ENCODE peak calls at places on chromosomes 2 and 18, in seven cellular contexts. One of them, this sample, is unnamed.

GRCh38 chr2:239312081-239312501 is 88.7 kb downstream of the HDAC4 start:
- DNase-seq in dorsolateral prefrontal cortex: peak
- DNase-seq in heart left ventricle: no peak
- DNase-seq in BE2C: no peak
- DNase-seq in GM12878: no peak
- DNase-seq in foreskin fibroblast: no peak
- DNase-seq in GM20000: no peak
- DNase-seq in this sample: no peak

GRCh38 chr18:267688-268552 is at the start of gene THOC1:
- DNase-seq in GM12878: peak
- DNase-seq in foreskin fibroblast: peak
- DNase-seq in dorsolateral prefrontal cortex: peak
- DNase-seq in heart left ventricle: peak
- DNase-seq in GM20000: peak
- DNase-seq in BE2C: peak
- DNase-seq in this sample: peak

GRCh38 chr18:3816601-3817363 is 366.8 kb downstream of the TGIF1 start:
- DNase-seq in dorsolateral prefrontal cortex: no peak
- DNase-seq in GM20000: no peak
- DNase-seq in GM12878: no peak
- DNase-seq in heart left ventricle: no peak
- DNase-seq in BE2C: no peak
- DNase-seq in foreskin fibroblast: peak
- DNase-seq in this sample: no peak

GRCh38 chr2:25276569-25277465 is 64.9 kb downstream of the DNMT3A start:
- DNase-seq in heart left ventricle: peak
- DNase-seq in GM20000: peak
- DNase-seq in BE2C: no peak
- DNase-seq in foreskin fibroblast: no peak
- DNase-seq in GM12878: no peak
- DNase-seq in dorsolateral prefrontal cortex: peak
- DNase-seq in this sample: peak

GRCh38 chr2:58240595-58240937 is 559 bp downstream of the FANCL start:
- DNase-seq in GM12878: no peak
- DNase-seq in GM20000: no peak
- DNase-seq in dorsolateral prefrontal cortex: no peak
- DNase-seq in BE2C: no peak
- DNase-seq in foreskin fibroblast: peak
- DNase-seq in heart left ventricle: no peak
- DNase-seq in this sample: no peak

GRCh38 chr2:201237486-201238241 is 22.7 kb upstream of the CASP8 start:
- DNase-seq in heart left ventricle: no peak
- DNase-seq in BE2C: no peak
- DNase-seq in GM20000: no peak
- DNase-seq in GM12878: no peak
- DNase-seq in dorsolateral prefrontal cortex: no peak
- DNase-seq in foreskin fibroblast: no peak
- DNase-seq in this sample: no peak

GRCh38 chr2:32095671-32096070 is 32.3 kb downstream of the SPAST start:
- DNase-seq in foreskin fibroblast: no peak
- DNase-seq in BE2C: no peak
- DNase-seq in GM20000: no peak
- DNase-seq in heart left ventricle: no peak
- DNase-seq in dorsolateral prefrontal cortex: no peak
- DNase-seq in GM12878: no peak
- DNase-seq in this sample: no peak

GRCh38 chr2:191376981-191377629 is 131.9 kb downstream of the MYO1B start:
- DNase-seq in heart left ventricle: peak
- DNase-seq in GM12878: peak
- DNase-seq in BE2C: peak
- DNase-seq in GM20000: no peak
- DNase-seq in dorsolateral prefrontal cortex: peak
- DNase-seq in foreskin fibroblast: peak
- DNase-seq in this sample: no peak

GRCh38 chr18:8389391-8390340 is 219.6 kb upstream of the RAB12 start:
- DNase-seq in GM20000: peak
- DNase-seq in BE2C: peak
- DNase-seq in dorsolateral prefrontal cortex: peak
- DNase-seq in foreskin fibroblast: peak
- DNase-seq in GM12878: no peak
- DNase-seq in heart left ventricle: peak
- DNase-seq in this sample: peak

GRCh38 chr18:25921677-25922421 is 168.6 kb downstream of the SS18 start:
- DNase-seq in GM20000: peak
- DNase-seq in dorsolateral prefrontal cortex: no peak
- DNase-seq in BE2C: peak
- DNase-seq in heart left ventricle: no peak
- DNase-seq in foreskin fibroblast: no peak
- DNase-seq in GM12878: peak
- DNase-seq in this sample: peak

GRCh38 chr2:159497256-159497655 is 119.1 kb downstream of the BAZ2B start:
- DNase-seq in BE2C: no peak
- DNase-seq in GM20000: no peak
- DNase-seq in GM12878: no peak
- DNase-seq in heart left ventricle: peak
- DNase-seq in dorsolateral prefrontal cortex: no peak
- DNase-seq in foreskin fibroblast: peak
- DNase-seq in this sample: no peak

GRCh38 chr18:51491678-51492372 is 294.3 kb upstream of the MEX3C start:
- DNase-seq in foreskin fibroblast: no peak
- DNase-seq in GM12878: no peak
- DNase-seq in dorsolateral prefrontal cortex: no peak
- DNase-seq in BE2C: no peak
- DNase-seq in heart left ventricle: peak
- DNase-seq in GM20000: no peak
- DNase-seq in this sample: no peak

GRCh38 chr2:208711598-208711997 is 305.0 kb downstream of the PTH2R start:
- DNase-seq in foreskin fibroblast: no peak
- DNase-seq in GM20000: no peak
- DNase-seq in heart left ventricle: no peak
- DNase-seq in dorsolateral prefrontal cortex: no peak
- DNase-seq in BE2C: no peak
- DNase-seq in GM12878: no peak
- DNase-seq in this sample: no peak

GRCh38 chr2:14975401-14975800 is 342.9 kb downstream of the LRATD1 start:
- DNase-seq in GM12878: no peak
- DNase-seq in foreskin fibroblast: no peak
- DNase-seq in BE2C: no peak
- DNase-seq in GM20000: no peak
- DNase-seq in dorsolateral prefrontal cortex: no peak
- DNase-seq in heart left ventricle: no peak
- DNase-seq in this sample: no peak

GRCh38 chr2:10668402-10669012 is 21.3 kb downstream of the NOL10 start:
- DNase-seq in dorsolateral prefrontal cortex: no peak
- DNase-seq in heart left ventricle: no peak
- DNase-seq in BE2C: peak
- DNase-seq in GM12878: peak
- DNase-seq in foreskin fibroblast: peak
- DNase-seq in GM20000: peak
- DNase-seq in this sample: peak

GRCh38 chr2:220334210-220334609 is 706.8 kb downstream of the SLC4A3 start:
- DNase-seq in GM12878: no peak
- DNase-seq in dorsolateral prefrontal cortex: no peak
- DNase-seq in GM20000: no peak
- DNase-seq in heart left ventricle: no peak
- DNase-seq in BE2C: no peak
- DNase-seq in foreskin fibroblast: peak
- DNase-seq in this sample: no peak

GRCh38 chr2:158845869-158846268 is 50.8 kb downstream of the DAPL1 start:
- DNase-seq in foreskin fibroblast: no peak
- DNase-seq in heart left ventricle: no peak
- DNase-seq in dorsolateral prefrontal cortex: no peak
- DNase-seq in BE2C: no peak
- DNase-seq in GM12878: no peak
- DNase-seq in GM20000: no peak
- DNase-seq in this sample: no peak

GRCh38 chr2:62527478-62528210 is 21.6 kb upstream of the TMEM17 start:
- DNase-seq in GM20000: no peak
- DNase-seq in foreskin fibroblast: no peak
- DNase-seq in heart left ventricle: no peak
- DNase-seq in dorsolateral prefrontal cortex: no peak
- DNase-seq in BE2C: no peak
- DNase-seq in GM12878: no peak
- DNase-seq in this sample: no peak

GRCh38 chr2:8608411-8608954 is 73.4 kb upstream of the ID2 start:
- DNase-seq in GM12878: peak
- DNase-seq in heart left ventricle: no peak
- DNase-seq in dorsolateral prefrontal cortex: peak
- DNase-seq in BE2C: no peak
- DNase-seq in GM20000: no peak
- DNase-seq in foreskin fibroblast: no peak
- DNase-seq in this sample: no peak

GRCh38 chr2:165239230-165239629 is at the start of gene SCN2A:
- DNase-seq in GM20000: peak
- DNase-seq in dorsolateral prefrontal cortex: no peak
- DNase-seq in foreskin fibroblast: peak
- DNase-seq in GM12878: no peak
- DNase-seq in heart left ventricle: no peak
- DNase-seq in BE2C: peak
- DNase-seq in this sample: peak

GRCh38 chr18:8965398-8965797 is 137.1 kb upstream of the NDUFV2 start:
- DNase-seq in foreskin fibroblast: no peak
- DNase-seq in GM12878: no peak
- DNase-seq in dorsolateral prefrontal cortex: no peak
- DNase-seq in GM20000: no peak
- DNase-seq in heart left ventricle: no peak
- DNase-seq in BE2C: no peak
- DNase-seq in this sample: no peak

GRCh38 chr2:168198476-168199192 is 48.8 kb downstream of the STK39 start:
- DNase-seq in foreskin fibroblast: peak
- DNase-seq in heart left ventricle: no peak
- DNase-seq in BE2C: no peak
- DNase-seq in GM20000: no peak
- DNase-seq in GM12878: no peak
- DNase-seq in dorsolateral prefrontal cortex: no peak
- DNase-seq in this sample: no peak

GRCh38 chr18:54004828-54005227 is 219.6 kb downstream of the MBD2 start:
- DNase-seq in dorsolateral prefrontal cortex: no peak
- DNase-seq in GM20000: no peak
- DNase-seq in BE2C: no peak
- DNase-seq in GM12878: no peak
- DNase-seq in foreskin fibroblast: no peak
- DNase-seq in heart left ventricle: no peak
- DNase-seq in this sample: no peak
- TF ChIP-seq CTCF in dorsolateral prefrontal cortex: no peak
- TF ChIP-seq CTCF in GM20000: no peak
- TF ChIP-seq CTCF in BE2C: no peak
- TF ChIP-seq CTCF in GM12878: no peak
- TF ChIP-seq CTCF in foreskin fibroblast: no peak
- TF ChIP-seq CTCF in heart left ventricle: no peak
- TF ChIP-seq CTCF in this sample: no peak

DNA sequence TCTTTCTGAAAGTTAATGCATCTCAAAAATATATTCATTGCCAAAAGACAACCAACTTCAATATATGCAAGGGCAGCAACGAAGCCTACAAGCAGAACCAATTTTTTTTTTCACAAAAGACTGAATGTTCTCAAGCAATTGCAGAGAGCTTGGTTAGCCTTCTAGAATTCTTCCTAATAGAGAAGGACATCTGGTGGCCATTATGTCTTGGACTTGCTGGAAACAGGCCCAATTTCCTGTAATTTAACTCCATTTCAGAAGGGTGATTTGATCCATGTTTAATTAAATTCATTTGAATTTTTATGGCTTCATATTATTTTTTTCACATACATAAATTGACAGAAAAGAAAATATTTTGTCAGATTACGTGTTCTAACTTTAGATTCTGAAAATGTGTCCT is 208.0 kb downstream of the TPGS2 start:
- DNase-seq in BE2C: no peak
- DNase-seq in GM12878: no peak
- DNase-seq in dorsolateral prefrontal cortex: no peak
- DNase-seq in foreskin fibroblast: no peak
- DNase-seq in GM20000: no peak
- DNase-seq in heart left ventricle: no peak
- DNase-seq in this sample: no peak
- TF ChIP-seq CTCF in BE2C: no peak
- TF ChIP-seq CTCF in GM12878: no peak
- TF ChIP-seq CTCF in dorsolateral prefrontal cortex: no peak
- TF ChIP-seq CTCF in foreskin fibroblast: no peak
- TF ChIP-seq CTCF in GM20000: no peak
- TF ChIP-seq CTCF in heart left ventricle: no peak
- TF ChIP-seq CTCF in this sample: no peak

DNA sequence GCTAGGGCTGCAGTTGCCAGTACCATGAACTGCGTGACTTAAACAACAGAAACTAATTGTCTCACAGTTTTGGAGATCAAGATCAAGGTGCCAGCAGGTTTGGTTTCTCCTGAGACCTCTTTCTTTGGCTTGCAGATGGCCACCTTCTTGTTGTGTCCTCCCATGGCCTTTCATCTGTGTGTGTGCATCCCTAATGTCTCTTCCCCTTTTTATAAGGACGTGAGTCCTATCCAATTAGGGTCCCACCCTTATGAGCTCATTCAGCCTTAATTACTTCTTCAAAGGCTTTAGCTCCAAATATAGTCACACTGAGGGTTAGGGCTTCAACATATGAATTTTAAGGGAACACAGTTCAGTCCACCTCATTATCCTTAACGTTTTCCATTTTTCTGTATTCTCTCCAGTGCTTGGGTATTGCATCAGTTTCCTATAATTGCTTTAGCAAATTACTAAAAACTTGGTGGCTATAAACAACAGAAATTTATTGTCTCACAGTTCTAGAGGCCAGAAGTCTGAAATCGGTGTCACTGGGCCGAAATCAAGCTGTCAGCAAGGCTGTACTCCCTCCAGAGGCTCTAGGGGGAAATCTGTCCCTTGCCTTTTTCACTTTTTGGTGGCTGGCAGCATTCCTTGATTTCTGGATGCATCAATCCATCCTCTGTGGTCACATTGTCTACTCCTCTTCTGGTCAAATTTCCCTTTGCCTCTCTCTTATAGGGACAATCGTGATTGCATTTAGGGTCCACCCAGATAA is 34.1 kb downstream of the CDC42EP3 start:
- DNase-seq in dorsolateral prefrontal cortex: no peak
- DNase-seq in BE2C: peak
- DNase-seq in foreskin fibroblast: no peak
- DNase-seq in heart left ventricle: no peak
- DNase-seq in GM12878: no peak
- DNase-seq in GM20000: no peak
- DNase-seq in this sample: no peak
- TF ChIP-seq CTCF in dorsolateral prefrontal cortex: no peak
- TF ChIP-seq CTCF in BE2C: peak
- TF ChIP-seq CTCF in foreskin fibroblast: peak
- TF ChIP-seq CTCF in heart left ventricle: no peak
- TF ChIP-seq CTCF in GM12878: no peak
- TF ChIP-seq CTCF in GM20000: no peak
- TF ChIP-seq CTCF in this sample: no peak

DNA sequence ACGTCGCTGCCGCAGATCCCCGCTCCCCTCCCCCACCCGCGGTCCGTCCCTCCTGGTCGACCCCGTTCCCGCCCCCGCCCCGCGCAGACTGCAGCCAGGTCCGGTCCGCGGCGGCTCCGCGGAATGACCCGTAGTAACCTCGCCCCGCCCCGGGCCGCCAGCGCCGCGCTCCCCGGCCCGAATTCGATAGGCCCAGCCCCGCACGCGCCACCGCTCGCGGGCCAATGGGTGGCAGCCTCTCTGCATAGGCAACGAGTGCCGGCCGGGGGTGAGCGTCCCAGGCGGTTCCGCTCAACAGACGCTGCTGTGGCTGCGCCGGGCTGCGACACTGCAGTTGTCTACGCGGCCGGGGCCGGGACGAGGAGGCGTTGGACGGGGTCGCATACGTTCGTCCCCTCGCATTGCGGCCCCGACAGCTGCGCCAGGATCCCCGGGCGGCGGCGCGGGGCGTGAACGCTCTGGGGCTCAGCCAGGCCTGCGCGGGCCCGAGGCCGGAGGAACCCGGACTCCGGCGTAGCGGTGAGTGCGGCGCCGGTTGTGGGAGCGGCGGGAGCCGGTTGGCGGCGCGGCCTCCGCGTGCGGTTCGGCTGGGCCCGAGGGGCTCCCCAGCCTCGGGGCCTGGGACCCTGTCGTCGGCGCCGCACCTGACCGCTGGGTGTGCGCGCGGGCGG is at the start of gene ACSL3:
- DNase-seq in GM12878: peak
- DNase-seq in dorsolateral prefrontal cortex: peak
- DNase-seq in BE2C: peak
- DNase-seq in heart left ventricle: peak
- DNase-seq in foreskin fibroblast: peak
- DNase-seq in GM20000: peak
- DNase-seq in this sample: peak
- TF ChIP-seq CTCF in GM12878: no peak
- TF ChIP-seq CTCF in dorsolateral prefrontal cortex: peak
- TF ChIP-seq CTCF in BE2C: no peak
- TF ChIP-seq CTCF in heart left ventricle: no peak
- TF ChIP-seq CTCF in foreskin fibroblast: no peak
- TF ChIP-seq CTCF in GM20000: no peak
- TF ChIP-seq CTCF in this sample: no peak

This sample was measured in GM13977.